ENCODE peak calls at places on chromosome 18, in five cellular contexts. One of them, this sample, is unnamed.

GRCh38 chr18:63138469-63139340 is 180.9 kb downstream of the BCL2 start:
- DNase-seq in H1: peak; percentile 71
- DNase-seq in neuronal stem cell: peak; percentile 29
- DNase-seq in A673: peak; percentile 84
- DNase-seq in kidney: no peak
- DNase-seq in this sample: no peak

GRCh38 chr18:48330016-48330991 is 78.9 kb downstream of the ZBTB7C start:
- DNase-seq in H1: no peak
- DNase-seq in neuronal stem cell: no peak
- DNase-seq in A673: peak; percentile 12
- DNase-seq in kidney: no peak
- DNase-seq in this sample: no peak

GRCh38 chr18:3526421-3527354 is 76.7 kb downstream of the TGIF1 start:
- DNase-seq in H1: no peak
- DNase-seq in neuronal stem cell: peak; percentile 44
- DNase-seq in A673: peak; percentile 81
- DNase-seq in kidney: no peak
- DNase-seq in this sample: no peak

GRCh38 chr18:56289381-56289780 is 349.0 kb downstream of the TXNL1 start:
- DNase-seq in H1: no peak
- DNase-seq in neuronal stem cell: no peak
- DNase-seq in A673: no peak
- DNase-seq in kidney: no peak
- DNase-seq in this sample: no peak

GRCh38 chr18:37578886-37579513 is 13.4 kb upstream of the CELF4 start:
- DNase-seq in H1: no peak
- DNase-seq in neuronal stem cell: no peak
- DNase-seq in A673: peak; percentile 18
- DNase-seq in kidney: no peak
- DNase-seq in this sample: no peak

GRCh38 chr18:7647500-7647899 is 80.4 kb downstream of the PTPRM start:
- DNase-seq in H1: no peak
- DNase-seq in neuronal stem cell: no peak
- DNase-seq in A673: no peak
- DNase-seq in kidney: no peak
- DNase-seq in this sample: no peak

GRCh38 chr18:75231053-75231406 is 20.4 kb downstream of the TSHZ1 start:
- DNase-seq in H1: no peak
- DNase-seq in neuronal stem cell: no peak
- DNase-seq in A673: no peak
- DNase-seq in kidney: no peak
- DNase-seq in this sample: no peak

GRCh38 chr18:79422022-79422782 is 26.5 kb downstream of the NFATC1 start:
- DNase-seq in H1: no peak
- DNase-seq in neuronal stem cell: no peak
- DNase-seq in A673: peak; percentile 82
- DNase-seq in kidney: peak; percentile 67
- DNase-seq in this sample: no peak

GRCh38 chr18:37673196-37673595 is 107.6 kb upstream of the CELF4 start:
- DNase-seq in H1: no peak
- DNase-seq in neuronal stem cell: no peak
- DNase-seq in A673: no peak
- DNase-seq in kidney: no peak
- DNase-seq in this sample: no peak

GRCh38 chr18:61569176-61569892 is 236.1 kb downstream of the CDH20 start:
- DNase-seq in H1: no peak
- DNase-seq in neuronal stem cell: no peak
- DNase-seq in A673: no peak
- DNase-seq in kidney: no peak
- DNase-seq in this sample: no peak

GRCh38 chr18:3579701-3580100 is 129.7 kb downstream of the TGIF1 start:
- DNase-seq in H1: no peak
- DNase-seq in neuronal stem cell: no peak
- DNase-seq in A673: no peak
- DNase-seq in kidney: no peak
- DNase-seq in this sample: no peak

GRCh38 chr18:5309888-5310470 is 14.5 kb upstream of the ZBTB14 start:
- DNase-seq in H1: no peak
- DNase-seq in neuronal stem cell: no peak
- DNase-seq in A673: no peak
- DNase-seq in kidney: no peak
- DNase-seq in this sample: no peak

GRCh38 chr18:48785091-48785614 is 165.6 kb downstream of the SMAD7 start:
- DNase-seq in H1: no peak
- DNase-seq in neuronal stem cell: no peak
- DNase-seq in A673: no peak
- DNase-seq in kidney: peak; percentile 75
- DNase-seq in this sample: no peak

GRCh38 chr18:43542016-43542415 is 264.7 kb upstream of the SYT4 start:
- DNase-seq in H1: no peak
- DNase-seq in neuronal stem cell: no peak
- DNase-seq in A673: no peak
- DNase-seq in kidney: no peak
- DNase-seq in this sample: no peak

GRCh38 chr18:8106603-8107002 is 502.6 kb upstream of the RAB12 start:
- DNase-seq in H1: no peak
- DNase-seq in neuronal stem cell: no peak
- DNase-seq in A673: no peak
- DNase-seq in kidney: no peak
- DNase-seq in this sample: no peak

GRCh38 chr18:25177631-25178030 is 174.3 kb downstream of the ZNF521 start:
- DNase-seq in H1: no peak
- DNase-seq in neuronal stem cell: no peak
- DNase-seq in A673: no peak
- DNase-seq in kidney: no peak
- DNase-seq in this sample: no peak

GRCh38 chr18:47846431-47846830 is 84.0 kb downstream of the SMAD2 start:
- DNase-seq in H1: no peak
- DNase-seq in neuronal stem cell: no peak
- DNase-seq in A673: no peak
- DNase-seq in kidney: no peak
- DNase-seq in this sample: no peak

GRCh38 chr18:60096428-60096827 is 196.6 kb downstream of the PMAIP1 start:
- DNase-seq in H1: no peak
- DNase-seq in neuronal stem cell: no peak
- DNase-seq in A673: no peak
- DNase-seq in kidney: no peak
- DNase-seq in this sample: no peak

GRCh38 chr18:8140841-8141501 is 468.3 kb upstream of the RAB12 start:
- DNase-seq in H1: no peak
- DNase-seq in neuronal stem cell: no peak
- DNase-seq in A673: no peak
- DNase-seq in kidney: no peak
- DNase-seq in this sample: no peak

GRCh38 chr18:57051586-57052044 is 95.3 kb upstream of the BOD1L2 start:
- DNase-seq in H1: no peak
- DNase-seq in neuronal stem cell: no peak
- DNase-seq in A673: no peak
- DNase-seq in kidney: no peak
- DNase-seq in this sample: peak; percentile 87

GRCh38 chr18:72727038-72727690 is 140.6 kb downstream of the NETO1 start:
- DNase-seq in H1: no peak
- DNase-seq in neuronal stem cell: no peak
- DNase-seq in A673: no peak
- DNase-seq in kidney: no peak
- DNase-seq in this sample: no peak

GRCh38 chr18:65235966-65236634 is 514.7 kb upstream of the CDH7 start:
- DNase-seq in H1: no peak
- DNase-seq in neuronal stem cell: no peak
- DNase-seq in A673: peak; percentile 81
- DNase-seq in kidney: no peak
- DNase-seq in this sample: no peak

GRCh38 chr18:75438891-75439290 is 11.4 kb upstream of the SMIM21 start:
- DNase-seq in H1: no peak
- DNase-seq in neuronal stem cell: no peak
- DNase-seq in A673: no peak
- DNase-seq in kidney: no peak
- DNase-seq in this sample: no peak

GRCh38 chr18:55557211-55557610 is 30.8 kb downstream of the TCF4 start:
- DNase-seq in H1: no peak
- DNase-seq in neuronal stem cell: no peak
- DNase-seq in A673: no peak
- DNase-seq in kidney: no peak
- DNase-seq in this sample: no peak

GRCh38 chr18:44229693-44230108 is 451.0 kb upstream of the SETBP1 start:
- DNase-seq in H1: no peak
- DNase-seq in neuronal stem cell: no peak
- DNase-seq in A673: no peak
- DNase-seq in kidney: peak; percentile 76
- DNase-seq in this sample: peak; percentile 34

GRCh38 chr18:26208901-26209445 is 17.3 kb upstream of the TAF4B start:
- DNase-seq in H1: no peak
- DNase-seq in neuronal stem cell: no peak
- DNase-seq in A673: no peak
- DNase-seq in kidney: no peak
- DNase-seq in this sample: no peak

GRCh38 chr18:48132993-48133674 is 202.7 kb upstream of the SMAD2 start:
- DNase-seq in H1: no peak
- DNase-seq in neuronal stem cell: no peak
- DNase-seq in A673: no peak
- DNase-seq in kidney: no peak
- DNase-seq in this sample: no peak

GRCh38 chr18:74494514-74494913 is 1.6 kb upstream of the CNDP2 start:
- DNase-seq in H1: no peak
- DNase-seq in neuronal stem cell: no peak
- DNase-seq in A673: no peak
- DNase-seq in kidney: no peak
- DNase-seq in this sample: no peak

GRCh38 chr18:49722472-49722871 is 90.9 kb downstream of the ACAA2 start:
- DNase-seq in H1: no peak
- DNase-seq in neuronal stem cell: no peak
- DNase-seq in A673: no peak
- DNase-seq in kidney: no peak
- DNase-seq in this sample: no peak

GRCh38 chr18:10072659-10073309 is 159.0 kb downstream of the VAPA start:
- DNase-seq in H1: no peak
- DNase-seq in neuronal stem cell: no peak
- DNase-seq in A673: no peak
- DNase-seq in kidney: no peak
- DNase-seq in this sample: no peak

GRCh38 chr18:712401-713134 is at the start of gene ENOSF1:
- DNase-seq in H1: peak; percentile 99
- DNase-seq in neuronal stem cell: peak; percentile 65
- DNase-seq in A673: peak; percentile 88
- DNase-seq in kidney: peak; percentile 95
- DNase-seq in this sample: peak; percentile 92

GRCh38 chr18:7889515-7889914 is 322.4 kb downstream of the PTPRM start:
- DNase-seq in H1: no peak
- DNase-seq in neuronal stem cell: no peak
- DNase-seq in A673: no peak
- DNase-seq in kidney: no peak
- DNase-seq in this sample: no peak

GRCh38 chr18:50933684-50934083 is 34.2 kb upstream of the ELAC1 start:
- DNase-seq in H1: no peak
- DNase-seq in neuronal stem cell: no peak
- DNase-seq in A673: no peak
- DNase-seq in kidney: no peak
- DNase-seq in this sample: no peak

GRCh38 chr18:50924372-50924771 is 43.5 kb upstream of the ELAC1 start:
- DNase-seq in H1: no peak
- DNase-seq in neuronal stem cell: no peak
- DNase-seq in A673: no peak
- DNase-seq in kidney: no peak
- DNase-seq in this sample: no peak

GRCh38 chr18:50926521-50926920 is 41.3 kb upstream of the ELAC1 start:
- DNase-seq in H1: no peak
- DNase-seq in neuronal stem cell: no peak
- DNase-seq in A673: no peak
- DNase-seq in kidney: no peak
- DNase-seq in this sample: no peak

DNA sequence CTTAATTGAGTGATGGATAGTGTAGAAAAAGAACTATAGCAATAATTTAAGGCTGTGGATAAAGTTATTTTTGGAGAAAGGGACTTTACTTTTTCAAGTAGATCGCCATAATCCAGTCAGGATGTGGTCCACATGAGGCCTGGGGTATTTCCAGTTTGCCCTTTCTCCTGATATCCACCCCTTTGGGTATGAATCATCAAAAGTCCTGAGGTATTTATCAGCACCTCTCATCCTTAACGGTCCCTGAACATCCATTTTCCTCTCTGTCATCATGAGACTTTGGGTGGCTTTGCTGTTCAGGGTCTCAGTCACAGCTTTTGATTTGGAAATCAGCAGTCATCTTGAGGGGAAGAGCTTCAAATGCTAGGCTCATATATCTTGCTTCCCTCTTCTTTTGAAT is 39.3 kb upstream of the ELAC1 start:
- DNase-seq in H1: no peak
- DNase-seq in neuronal stem cell: no peak
- DNase-seq in A673: no peak
- DNase-seq in kidney: no peak
- DNase-seq in this sample: no peak
- H3K36me3 ChIP-seq in H1: peaks cover 5% of the 10 kb centered on the region
- H3K36me3 ChIP-seq in neuronal stem cell: peaks cover 5% of the 10 kb centered on the region
- H3K36me3 ChIP-seq in A673: peaks cover 33% of the 10 kb centered on the region
- H3K36me3 ChIP-seq in kidney: no peaks in the 10 kb centered on the region
- H3K36me3 ChIP-seq in this sample: peaks cover 9% of the 10 kb centered on the region

DNA sequence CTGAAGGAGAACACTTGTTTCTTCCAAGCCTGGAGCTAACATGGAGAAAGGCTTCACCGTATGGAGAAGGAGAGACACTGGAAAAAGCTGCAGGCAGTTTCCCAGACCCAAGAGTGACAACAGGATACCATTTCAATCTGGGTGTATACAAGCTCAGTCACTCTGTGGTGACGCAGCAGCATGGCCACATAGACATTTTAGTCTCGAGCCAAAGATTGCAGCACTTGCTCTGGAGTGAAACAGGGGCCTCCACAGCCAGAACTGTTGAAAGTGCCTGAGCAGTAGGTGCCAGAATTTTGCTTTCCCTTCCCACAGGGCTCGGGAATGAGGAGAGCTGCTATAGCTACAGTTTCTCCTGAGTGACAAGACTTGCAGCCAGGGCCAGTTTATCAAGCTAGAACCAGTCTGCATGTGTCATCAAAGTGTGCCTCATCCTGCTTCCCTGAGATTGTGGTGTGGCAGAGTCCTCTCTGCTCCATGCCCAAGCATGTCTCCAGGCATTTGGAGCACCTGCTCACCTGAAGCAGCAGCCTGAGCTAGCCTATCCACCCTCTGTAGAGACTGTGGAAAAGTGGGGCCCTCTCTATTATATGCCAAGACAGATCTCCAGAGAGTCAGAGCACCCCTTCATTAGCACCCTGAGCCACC is 234.6 kb upstream of the CDH19 start:
- DNase-seq in H1: no peak
- DNase-seq in neuronal stem cell: no peak
- DNase-seq in A673: no peak
- DNase-seq in kidney: no peak
- DNase-seq in this sample: no peak
- H3K4me3 ChIP-seq in H1: no peak overlapping the region
- H3K4me3 ChIP-seq in neuronal stem cell: no peak overlapping the region
- H3K4me3 ChIP-seq in A673: no peak overlapping the region
- H3K4me3 ChIP-seq in kidney: no peak overlapping the region
- H3K4me3 ChIP-seq in this sample: no peak overlapping the region

GRCh38 chr18:12968115-12968514 is 20.3 kb downstream of the SEH1L start:
- DNase-seq in H1: no peak
- DNase-seq in neuronal stem cell: no peak
- DNase-seq in A673: no peak
- DNase-seq in kidney: no peak
- DNase-seq in this sample: no peak
- H3K36me3 ChIP-seq in H1: peaks cover 21% of the 10 kb centered on the region
- H3K36me3 ChIP-seq in neuronal stem cell: peaks cover 22% of the 10 kb centered on the region
- H3K36me3 ChIP-seq in A673: peaks cover 49% of the 10 kb centered on the region
- H3K36me3 ChIP-seq in kidney: peaks cover 6% of the 10 kb centered on the region
- H3K36me3 ChIP-seq in this sample: no peaks in the 10 kb centered on the region

GRCh38 chr18:70390366-70391090 is 101.7 kb downstream of the SOCS6 start:
- DNase-seq in H1: no peak
- DNase-seq in neuronal stem cell: no peak
- DNase-seq in A673: no peak
- DNase-seq in kidney: no peak
- DNase-seq in this sample: no peak
- H3K4me3 ChIP-seq in H1: no peak overlapping the region
- H3K4me3 ChIP-seq in neuronal stem cell: no peak overlapping the region
- H3K4me3 ChIP-seq in A673: no peak overlapping the region
- H3K4me3 ChIP-seq in kidney: no peak overlapping the region
- H3K4me3 ChIP-seq in this sample: no peak overlapping the region